ENCODE peak calls at places on chromosomes 13 and 19, in eight cellular contexts. D is kidney glomerular epithelial cell, W is cortex of kidney, S is HFF-Myc, C is left lung, N is DMS153, U is AG04449, I is cardiac fibroblast. F is an unnamed sample.

GRCh38 chr19:50255115-50255514 is 51.7 kb downstream of the MYH14 start:
- DNase-seq in D (no peak), W (no peak), S (no peak), C (no peak), N (no peak), U (no peak), I (no peak), F (no peak)

GRCh38 chr19:17296278-17296677 is 6.9 kb downstream of the ABHD8 start:
- DNase-seq in D (peak), W (no peak), S (no peak), C (no peak), N (no peak), U (no peak), I (no peak), F (no peak)

GRCh38 chr19:58531052-58531600 is 11.5 kb upstream of the ZBTB45 start:
- DNase-seq in D (no peak), W (no peak), S (no peak), C (no peak), N (no peak), U (no peak), I (no peak), F (no peak)

GRCh38 chr19:55441692-55442321 is 1.3 kb downstream of the SHISA7 start:
- DNase-seq in D (no peak), W (no peak), S (no peak), C (no peak), N (peak), U (no peak), I (no peak), F (no peak)

GRCh38 chr19:18519962-18520847 is 1.7 kb downstream of the ELL start:
- DNase-seq in D (peak), W (no peak), S (no peak), C (peak), N (peak), U (peak), I (peak), F (peak)

GRCh38 chr19:14733574-14733973 is 43.7 kb downstream of the ZNF333 start:
- DNase-seq in D (no peak), W (no peak), S (no peak), C (no peak), N (no peak), U (no peak), I (no peak), F (no peak)

GRCh38 chr13:97727991-97728390 is 225.5 kb upstream of the IPO5 start:
- DNase-seq in D (no peak), W (no peak), S (no peak), C (no peak), N (no peak), U (no peak), I (no peak), F (no peak)

GRCh38 chr13:99864627-99864990 is 107.0 kb downstream of the ZIC5 start:
- DNase-seq in D (no peak), W (no peak), S (no peak), C (no peak), N (no peak), U (no peak), I (no peak), F (no peak)

GRCh38 chr19:41597600-41598041 is 21.7 kb downstream of the CEACAM21 start:
- DNase-seq in D (peak), W (no peak), S (peak), C (peak), N (peak), U (peak), I (peak), F (peak)

GRCh38 chr13:98780451-98780850 is 28.0 kb upstream of the SLC15A1 start:
- DNase-seq in D (no peak), W (no peak), S (no peak), C (no peak), N (no peak), U (no peak), I (no peak), F (no peak)

GRCh38 chr13:75764251-75764650 is 128.1 kb downstream of the LMO7 start:
- DNase-seq in D (no peak), W (no peak), S (no peak), C (no peak), N (no peak), U (no peak), I (no peak), F (no peak)

GRCh38 chr13:111177081-111177711 is 62.1 kb downstream of the ARHGEF7 start:
- DNase-seq in D (no peak), W (no peak), S (no peak), C (no peak), N (peak), U (no peak), I (peak), F (peak)

GRCh38 chr19:48095637-48096175 is 14.9 kb downstream of the PLA2G4C start:
- DNase-seq in D (no peak), W (no peak), S (no peak), C (no peak), N (no peak), U (no peak), I (no peak), F (no peak)

GRCh38 chr19:51735759-51736449 is 12.1 kb upstream of the HAS1 start:
- DNase-seq in D (no peak), W (no peak), S (no peak), C (peak), N (no peak), U (no peak), I (peak), F (peak)

GRCh38 chr19:39498262-39499081 is at the start of gene DLL3:
- DNase-seq in D (no peak), W (no peak), S (no peak), C (no peak), N (peak), U (no peak), I (no peak), F (no peak)

GRCh38 chr13:91375119-91375729 is 23.2 kb upstream of the GPC5 start:
- DNase-seq in D (no peak), W (no peak), S (no peak), C (no peak), N (no peak), U (no peak), I (peak), F (no peak)

GRCh38 chr13:74406439-74406838 is 272.2 kb upstream of the KLF12 start:
- DNase-seq in D (no peak), W (no peak), S (no peak), C (no peak), N (no peak), U (no peak), I (peak), F (no peak)

GRCh38 chr19:40433391-40434216 is 7.8 kb upstream of the SERTAD1 start:
- DNase-seq in D (peak), W (peak), S (peak), C (peak), N (peak), U (peak), I (peak), F (peak)

GRCh38 chr19:51136333-51136732 is 5.8 kb upstream of the SIGLEC7 start:
- DNase-seq in D (no peak), W (no peak), S (no peak), C (no peak), N (no peak), U (no peak), I (no peak), F (no peak)

GRCh38 chr13:88107486-88108044 is 436.4 kb downstream of the SLITRK5 start:
- DNase-seq in D (no peak), W (no peak), S (no peak), C (no peak), N (no peak), U (no peak), I (no peak), F (no peak)

GRCh38 chr19:41521860-41522555 is 54.0 kb upstream of the CEACAM21 start:
- DNase-seq in D (no peak), W (no peak), S (no peak), C (no peak), N (no peak), U (no peak), I (no peak), F (no peak)

GRCh38 chr13:95723428-95723827 is 46.5 kb downstream of the DNAJC3 start:
- DNase-seq in D (no peak), W (no peak), S (no peak), C (no peak), N (no peak), U (no peak), I (peak), F (no peak)

GRCh38 chr13:50156140-50156539 is 140.9 kb downstream of the KCNRG start:
- DNase-seq in D (peak), W (no peak), S (no peak), C (no peak), N (no peak), U (peak), I (peak), F (no peak)

GRCh38 chr13:68872338-68872737 is 1235.3 kb upstream of the ATXN8OS start:
- DNase-seq in D (no peak), W (no peak), S (no peak), C (no peak), N (no peak), U (no peak), I (no peak), F (no peak)

GRCh38 chr19:55870736-55871135 is 34.4 kb downstream of the NLRP4 start:
- DNase-seq in D (no peak), W (no peak), S (no peak), C (no peak), N (no peak), U (no peak), I (no peak), F (no peak)

GRCh38 chr19:53333071-53333465 is 481 bp upstream of the ZNF845 start:
- DNase-seq in D (no peak), W (no peak), S (no peak), C (peak), N (peak), U (no peak), I (no peak), F (peak)

GRCh38 chr19:656751-657559 is 6.1 kb downstream of the RNF126 start:
- DNase-seq in D (no peak), W (no peak), S (no peak), C (no peak), N (no peak), U (no peak), I (no peak), F (no peak)

GRCh38 chr13:25872871-25873607 is 178.8 kb downstream of the SHISA2 start:
- DNase-seq in D (no peak), W (no peak), S (no peak), C (no peak), N (no peak), U (no peak), I (no peak), F (no peak)

GRCh38 chr19:17183858-17184271 is 31.3 kb upstream of the USE1 start:
- DNase-seq in D (no peak), W (no peak), S (no peak), C (no peak), N (no peak), U (no peak), I (no peak), F (no peak)

GRCh38 chr13:46749951-46750350 is 47.0 kb downstream of the ESD start:
- DNase-seq in D (no peak), W (no peak), S (no peak), C (no peak), N (no peak), U (no peak), I (peak), F (no peak)

GRCh38 chr13:107438251-107438650 is 777.1 kb downstream of the LIG4 start:
- DNase-seq in D (no peak), W (no peak), S (no peak), C (no peak), N (no peak), U (no peak), I (no peak), F (no peak)

GRCh38 chr19:18644144-18645034 is 7.6 kb downstream of the KLHL26 start:
- DNase-seq in D (no peak), W (no peak), S (no peak), C (no peak), N (no peak), U (no peak), I (peak), F (no peak)

GRCh38 chr19:43820098-43820860 is 6.8 kb upstream of the ZNF283 start:
- DNase-seq in D (no peak), W (no peak), S (no peak), C (no peak), N (no peak), U (no peak), I (peak), F (no peak)

GRCh38 chr19:56120371-56121179 is 520 bp downstream of the ZNF787 start:
- DNase-seq in D (peak), W (no peak), S (no peak), C (peak), N (no peak), U (no peak), I (peak), F (peak)

GRCh38 chr13:42474954-42475353 is 99.0 kb upstream of the TNFSF11 start:
- DNase-seq in D (no peak), W (no peak), S (no peak), C (no peak), N (no peak), U (peak), I (peak), F (no peak)

GRCh38 chr19:1856345-1856697 is 7.1 kb downstream of the KLF16 start:
- DNase-seq in D (no peak), W (no peak), S (no peak), C (no peak), N (no peak), U (no peak), I (no peak), F (no peak)

GRCh38 chr19:44848036-44848804 is 2.1 kb downstream of the NECTIN2 start:
- DNase-seq in D (peak), W (no peak), S (no peak), C (no peak), N (peak), U (no peak), I (peak), F (peak)

F was measured in right atrium auricular region.